ENCODE peak calls at places on chromosomes 6 and 20, in nine cellular contexts. F is left lung, U is suprapubic skin, K is fibroblast of lung, X is thyroid gland, M is psoas muscle, S is Panc1, Y is tibial artery, E is IMR-90. L is an unnamed sample. For H3K4me1, the result is how much of the 10 kb centered on the place peaks cover.

GRCh38 chr6:169811521-169812256 is 60.3 kb downstream of the ERMARD start:
- DNase-seq in F (peak), U (peak), K (no peak), X (no peak), M (no peak), S (no peak), Y (no peak), E (no peak), L (no peak)

GRCh38 chr6:145736854-145737181 is 1.5 kb upstream of the EPM2A start:
- DNase-seq in F (no peak), U (no peak), K (peak), X (no peak), M (no peak), S (no peak), Y (no peak), E (peak), L (peak)

GRCh38 chr6:166786704-166787293 is 159.7 kb upstream of the RPS6KA2 start:
- DNase-seq in F (no peak), U (no peak), K (peak), X (peak), M (no peak), S (peak), Y (no peak), E (peak), L (no peak)

GRCh38 chr20:57393321-57394086 is 2.3 kb downstream of the RBM38 start:
- DNase-seq in F (no peak), U (no peak), K (no peak), X (no peak), M (peak), S (no peak), Y (no peak), E (no peak), L (no peak)

GRCh38 chr20:33192912-33193501 is 24.1 kb upstream of the BPIFA3 start:
- DNase-seq in F (no peak), U (no peak), K (no peak), X (no peak), M (no peak), S (no peak), Y (no peak), E (no peak), L (no peak)

GRCh38 chr6:100001915-100002388 is 7.9 kb upstream of the MCHR2 start:
- DNase-seq in F (no peak), U (no peak), K (peak), X (peak), M (peak), S (peak), Y (peak), E (peak), L (peak)

GRCh38 chr6:24614048-24614420 is 32.0 kb downstream of the KIAA0319 start:
- DNase-seq in F (no peak), U (no peak), K (no peak), X (no peak), M (no peak), S (no peak), Y (no peak), E (no peak), L (no peak)

GRCh38 chr6:66496659-66497058 is 789.6 kb upstream of the EYS start:
- DNase-seq in F (no peak), U (no peak), K (peak), X (no peak), M (no peak), S (peak), Y (no peak), E (no peak), L (peak)

GRCh38 chr6:46973029-46973428 is 51.3 kb upstream of the ADGRF5 start:
- DNase-seq in F (no peak), U (no peak), K (no peak), X (no peak), M (no peak), S (no peak), Y (no peak), E (no peak), L (no peak)

GRCh38 chr6:104161960-104162669 is 697.6 kb downstream of the HACE1 start:
- DNase-seq in F (no peak), U (no peak), K (no peak), X (no peak), M (peak), S (no peak), Y (peak), E (no peak), L (no peak)

GRCh38 chr6:15329154-15329781 is 83.4 kb downstream of the JARID2 start:
- DNase-seq in F (no peak), U (no peak), K (peak), X (no peak), M (no peak), S (no peak), Y (no peak), E (peak), L (peak)

GRCh38 chr6:15324427-15324985 is 78.6 kb downstream of the JARID2 start:
- DNase-seq in F (no peak), U (no peak), K (no peak), X (no peak), M (no peak), S (no peak), Y (no peak), E (no peak), L (no peak)

GRCh38 chr6:15325540-15325955 is 79.7 kb downstream of the JARID2 start:
- DNase-seq in F (no peak), U (no peak), K (no peak), X (no peak), M (no peak), S (no peak), Y (no peak), E (no peak), L (no peak)

GRCh38 chr6:15327271-15327670 is 81.4 kb downstream of the JARID2 start:
- DNase-seq in F (no peak), U (no peak), K (no peak), X (peak), M (no peak), S (no peak), Y (no peak), E (no peak), L (no peak)

DNA sequence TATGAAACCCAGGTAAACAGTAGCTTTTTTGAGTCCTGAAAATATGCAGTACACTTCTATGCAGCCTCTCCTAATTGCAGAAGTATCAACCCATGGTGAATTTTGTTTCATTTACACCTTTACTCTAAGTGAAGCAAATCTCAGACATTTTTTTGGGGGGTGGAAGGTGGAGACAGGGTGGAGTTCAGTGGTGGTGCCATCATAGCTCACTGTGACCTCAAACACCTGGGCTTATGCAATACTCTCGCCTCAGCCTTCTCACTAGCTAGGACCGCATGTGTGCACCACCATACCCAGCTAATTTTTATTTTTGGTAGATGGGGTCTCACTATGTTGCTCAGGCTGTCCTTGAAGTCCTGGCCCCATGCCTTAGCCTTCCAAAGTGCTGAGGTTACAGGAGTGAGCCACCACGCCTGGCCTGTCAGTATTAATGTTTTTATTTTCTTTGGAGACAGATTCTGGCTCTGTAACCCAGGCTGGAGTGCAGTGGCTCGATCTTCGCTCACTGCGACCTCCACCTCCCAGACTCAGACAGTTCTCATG is 80.3 kb downstream of the JARID2 start:
- DNase-seq in F (no peak), U (no peak), K (no peak), X (no peak), M (no peak), S (no peak), Y (no peak), E (no peak), L (no peak)
- H3K4me1 ChIP-seq in F (under half), U (half or more), K (under half), X (under half), M (half or more), S (under half), Y (under half), E (under half), L (under half)

GRCh38 chr6:133298801-133299200 is 57.6 kb downstream of the EYA4 start:
- DNase-seq in F (no peak), U (no peak), K (no peak), X (no peak), M (no peak), S (no peak), Y (no peak), E (no peak), L (no peak)
- H3K27ac ChIP-seq in F (no peak), U (no peak), K (no peak), X (no peak), M (peak), S (no peak), Y (no peak), E (no peak), L (no peak)

DNA sequence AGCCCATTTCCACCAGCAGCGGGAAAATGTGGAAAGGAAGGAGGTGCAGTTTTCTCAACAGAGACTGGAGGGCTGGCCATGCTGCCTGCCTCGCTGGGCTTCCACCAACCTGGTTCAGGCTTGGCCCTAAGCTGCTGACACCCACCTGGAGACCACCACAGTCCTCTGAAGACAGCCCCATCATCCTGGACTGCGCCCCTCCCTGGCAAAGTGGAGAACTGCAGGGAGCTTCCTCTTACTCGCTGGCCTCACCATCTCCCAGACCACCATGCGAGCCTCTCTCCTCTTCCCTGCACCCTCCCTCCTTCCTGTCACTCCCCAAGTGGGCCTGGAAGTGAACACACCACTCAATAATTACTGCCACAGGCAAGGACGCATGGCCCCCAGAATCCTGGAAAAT is 71.5 kb downstream of the PSMG4 start:
- DNase-seq in F (no peak), U (no peak), K (no peak), X (no peak), M (no peak), S (no peak), Y (no peak), E (no peak), L (no peak)
- TF ChIP-seq CTCF in F (no peak), U (no peak), K (no peak), X (no peak), M (no peak), S (no peak), Y (no peak), E (no peak), L (no peak)

GRCh38 chr6:52510213-52510562 is 66.7 kb downstream of the TRAM2 start:
- DNase-seq in F (no peak), U (no peak), K (no peak), X (no peak), M (no peak), S (no peak), Y (no peak), E (no peak), L (no peak)

GRCh38 chr6:52512199-52512598 is 64.7 kb downstream of the TRAM2 start:
- DNase-seq in F (no peak), U (no peak), K (peak), X (no peak), M (peak), S (no peak), Y (peak), E (peak), L (peak)

GRCh38 chr6:52513464-52513863 is 63.4 kb downstream of the TRAM2 start:
- DNase-seq in F (no peak), U (no peak), K (no peak), X (no peak), M (no peak), S (no peak), Y (no peak), E (no peak), L (no peak)

GRCh38 chr6:52511163-52511562 is 65.7 kb downstream of the TRAM2 start:
- DNase-seq in F (no peak), U (no peak), K (no peak), X (no peak), M (no peak), S (no peak), Y (no peak), E (no peak), L (no peak)

GRCh38 chr6:52511572-52512151 is 65.2 kb downstream of the TRAM2 start:
- DNase-seq in F (no peak), U (no peak), K (no peak), X (no peak), M (no peak), S (no peak), Y (no peak), E (peak), L (no peak)
- H3K4me1 ChIP-seq in F (under half), U (under half), K (half or more), X (under half), M (under half), S (under half), Y (half or more), E (half or more), L (under half)

GRCh38 chr6:151351731-151352130 is 39.6 kb downstream of the ZBTB2 start:
- DNase-seq in F (no peak), U (no peak), K (no peak), X (no peak), M (no peak), S (no peak), Y (no peak), E (no peak), L (no peak)
- H3K27ac ChIP-seq in F (no peak), U (no peak), K (no peak), X (no peak), M (no peak), S (no peak), Y (no peak), E (no peak), L (no peak)

L was measured in foreskin keratinocyte.